ENCODE peak calls at places on chromosomes 13 and 19, in four cellular contexts. C, D, I and J are unnamed samples. For H3K36me3, the result is how much of the 10 kb centered on the place peaks cover.

GRCh38 chr19:3986260-3987041 is 1.2 kb upstream of the EEF2 start:
- DNase-seq in C (peak), D (no peak), I (peak), J (peak)

GRCh38 chr13:102651392-102651791 is 43.5 kb downstream of the METTL21C start:
- DNase-seq in C (no peak), D (no peak), I (no peak), J (no peak)

GRCh38 chr19:16899566-16900075 is 10.8 kb downstream of the F2RL3 start:
- DNase-seq in C (peak), D (no peak), I (no peak), J (peak)

GRCh38 chr13:111060237-111060919 is 54.7 kb upstream of the ARHGEF7 start:
- DNase-seq in C (no peak), D (no peak), I (no peak), J (no peak)

GRCh38 chr19:30691767-30692516 is 319.8 kb downstream of the ZNF536 start:
- DNase-seq in C (no peak), D (no peak), I (no peak), J (no peak)

GRCh38 chr13:113657851-113658741 is at the start of gene ATP4B:
- DNase-seq in C (no peak), D (no peak), I (no peak), J (no peak)

GRCh38 chr19:4208385-4209094 is 20.8 kb upstream of the EBI3 start:
- DNase-seq in C (peak), D (no peak), I (no peak), J (peak)

GRCh38 chr13:97279913-97280312 is 57.8 kb downstream of the MBNL2 start:
- DNase-seq in C (peak), D (no peak), I (no peak), J (no peak)

GRCh38 chr13:110565296-110565695 is 3.8 kb upstream of the RAB20 start:
- DNase-seq in C (no peak), D (no peak), I (no peak), J (no peak)

GRCh38 chr19:33208371-33208770 is 14.2 kb downstream of the LRP3 start:
- DNase-seq in C (no peak), D (no peak), I (no peak), J (no peak)

GRCh38 chr19:44856438-44857083 is 10.5 kb downstream of the NECTIN2 start:
- DNase-seq in C (peak), D (no peak), I (no peak), J (no peak)

GRCh38 chr13:110819203-110820014 is 95.5 kb downstream of the ANKRD10 start:
- DNase-seq in C (peak), D (no peak), I (peak), J (peak)

GRCh38 chr13:47798906-47799305 is 202.2 kb downstream of the SUCLA2 start:
- DNase-seq in C (peak), D (no peak), I (no peak), J (no peak)

GRCh38 chr19:1370579-1371361 is 12.9 kb upstream of the NDUFS7 start:
- DNase-seq in C (no peak), D (no peak), I (no peak), J (no peak)
- H3K36me3 ChIP-seq in C (half or more), D (half or more), I (under half), J (half or more)

GRCh38 chr19:11642902-11643301 is 45.6 kb downstream of the ZNF627 start:
- DNase-seq in C (no peak), D (no peak), I (no peak), J (no peak)
- H3K36me3 ChIP-seq in C (under half), D (under half), I (under half), J (under half)

GRCh38 chr19:6218497-6219146 is 61.2 kb downstream of the MLLT1 start:
- DNase-seq in C (peak), D (peak), I (peak), J (peak)
- H3K36me3 ChIP-seq in C (under half), D (under half), I (under half), J (under half)

GRCh38 chr19:55230329-55230728 is 1.8 kb upstream of the TMEM86B start:
- DNase-seq in C (no peak), D (no peak), I (no peak), J (no peak)
- H3K36me3 ChIP-seq in C (under half), D (half or more), I (half or more), J (half or more)

DNA sequence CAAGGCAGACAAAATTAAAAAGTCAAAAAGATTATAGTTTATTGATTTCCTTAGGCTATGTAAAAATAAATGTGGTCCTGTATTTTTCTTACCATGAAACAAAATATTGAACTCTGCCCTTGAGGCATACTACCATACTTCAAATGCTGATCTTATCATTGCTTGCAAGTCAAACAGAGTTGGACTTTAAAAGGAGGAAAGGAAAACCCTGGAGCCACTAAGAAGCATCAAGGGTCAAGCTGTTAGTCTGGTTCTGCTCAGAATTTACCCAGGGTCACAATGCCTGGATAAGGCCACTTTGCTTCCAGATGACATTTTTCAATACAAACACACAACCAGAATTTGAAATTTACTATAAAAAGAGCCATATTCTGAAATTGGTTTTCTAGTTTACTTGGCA is 2.2 kb upstream of the FREM2 start:
- DNase-seq in C (no peak), D (no peak), I (no peak), J (no peak)
- H3K36me3 ChIP-seq in C (under half), D (under half), I (under half), J (under half)

GRCh38 chr19:50673118-50673517 is 23.9 kb downstream of the C19orf81 start:
- DNase-seq in C (no peak), D (no peak), I (no peak), J (no peak)
- H3K36me3 ChIP-seq in C (under half), D (under half), I (under half), J (under half)

GRCh38 chr19:8196271-8196908 is 12.8 kb upstream of the CERS4 start:
- DNase-seq in C (no peak), D (no peak), I (no peak), J (peak)

GRCh38 chr19:8192227-8192820 is 16.8 kb upstream of the CERS4 start:
- DNase-seq in C (no peak), D (no peak), I (no peak), J (peak)

GRCh38 chr19:8194528-8195275 is 14.5 kb upstream of the CERS4 start:
- DNase-seq in C (no peak), D (no peak), I (peak), J (peak)
- H3K36me3 ChIP-seq in C (under half), D (under half), I (under half), J (under half)

DNA sequence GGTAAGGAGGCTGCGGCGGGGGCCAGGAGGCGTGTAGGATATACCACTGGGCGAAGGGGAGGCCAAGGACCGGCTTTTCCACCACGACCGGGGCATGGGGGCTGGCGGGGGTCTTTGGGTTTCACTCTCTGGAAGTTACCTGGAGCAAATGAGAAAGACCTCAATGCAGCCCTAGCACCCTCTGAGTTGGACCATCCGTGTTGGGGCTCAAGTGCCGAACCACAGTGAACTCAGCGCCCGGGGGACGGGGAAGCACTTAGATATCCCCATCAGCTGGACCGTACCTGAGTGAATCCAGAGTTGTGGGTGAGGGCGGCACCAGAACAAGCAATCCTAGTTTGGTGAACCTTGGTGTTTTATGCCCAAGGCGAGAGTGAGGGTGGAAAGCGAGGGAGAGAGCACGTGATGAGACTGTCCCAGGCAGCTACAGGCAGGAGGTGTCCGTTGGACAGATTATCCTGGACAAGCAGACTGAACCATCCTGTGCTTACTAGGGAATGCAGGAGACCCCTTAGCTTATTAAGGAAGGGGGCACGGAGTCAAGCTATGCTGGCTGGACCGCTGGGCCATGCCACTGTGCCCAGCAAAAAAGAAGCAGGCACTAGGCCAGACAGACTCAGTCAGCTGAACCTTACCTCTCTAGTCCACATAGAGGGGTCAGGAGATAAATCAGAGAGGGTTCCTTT is 512 bp downstream of the GET3 start:
- DNase-seq in C (no peak), D (no peak), I (no peak), J (no peak)
- H3K36me3 ChIP-seq in C (under half), D (under half), I (under half), J (under half)